ENCODE peak calls at places on chromosomes 13 and 19, in nine cellular contexts. One of them, this sample, is unnamed.

GRCh38 chr19:55206664-55207500 is 2.4 kb downstream of the PTPRH start:
- DNase-seq in neural crest cell: peak
- DNase-seq in NCI-H446: peak
- DNase-seq in ovary: peak
- DNase-seq in fibroblast of lung: peak
- DNase-seq in ELR: peak
- DNase-seq in SK-N-SH: peak
- DNase-seq in substantia nigra: peak
- DNase-seq in retinal pigment epithelial cell: peak
- DNase-seq in this sample: peak

GRCh38 chr13:113887700-113888201 is 23.9 kb upstream of the GAS6 start:
- DNase-seq in neural crest cell: no peak
- DNase-seq in NCI-H446: no peak
- DNase-seq in ovary: no peak
- DNase-seq in fibroblast of lung: peak
- DNase-seq in ELR: no peak
- DNase-seq in SK-N-SH: no peak
- DNase-seq in substantia nigra: no peak
- DNase-seq in retinal pigment epithelial cell: no peak
- DNase-seq in this sample: no peak

GRCh38 chr19:15788594-15789270 is 1.3 kb downstream of the OR10H5 start:
- DNase-seq in neural crest cell: no peak
- DNase-seq in NCI-H446: no peak
- DNase-seq in ovary: no peak
- DNase-seq in fibroblast of lung: no peak
- DNase-seq in ELR: no peak
- DNase-seq in SK-N-SH: no peak
- DNase-seq in substantia nigra: no peak
- DNase-seq in retinal pigment epithelial cell: no peak
- DNase-seq in this sample: no peak

GRCh38 chr19:47158879-47159509 is 28.4 kb downstream of the SAE1 start:
- DNase-seq in neural crest cell: no peak
- DNase-seq in NCI-H446: no peak
- DNase-seq in ovary: no peak
- DNase-seq in fibroblast of lung: peak
- DNase-seq in ELR: peak
- DNase-seq in SK-N-SH: no peak
- DNase-seq in substantia nigra: no peak
- DNase-seq in retinal pigment epithelial cell: no peak
- DNase-seq in this sample: no peak

GRCh38 chr19:10292206-10292788 is 2.5 kb downstream of the ICAM5 start:
- DNase-seq in neural crest cell: peak
- DNase-seq in NCI-H446: no peak
- DNase-seq in ovary: peak
- DNase-seq in fibroblast of lung: no peak
- DNase-seq in ELR: peak
- DNase-seq in SK-N-SH: peak
- DNase-seq in substantia nigra: peak
- DNase-seq in retinal pigment epithelial cell: no peak
- DNase-seq in this sample: peak

GRCh38 chr19:46755077-46755852 is 9.0 kb upstream of the STRN4 start:
- DNase-seq in neural crest cell: no peak
- DNase-seq in NCI-H446: no peak
- DNase-seq in ovary: no peak
- DNase-seq in fibroblast of lung: peak
- DNase-seq in ELR: peak
- DNase-seq in SK-N-SH: no peak
- DNase-seq in substantia nigra: no peak
- DNase-seq in retinal pigment epithelial cell: no peak
- DNase-seq in this sample: no peak

GRCh38 chr13:73519720-73520119 is 460.9 kb downstream of the KLF5 start:
- DNase-seq in neural crest cell: no peak
- DNase-seq in NCI-H446: no peak
- DNase-seq in ovary: no peak
- DNase-seq in fibroblast of lung: peak
- DNase-seq in ELR: no peak
- DNase-seq in SK-N-SH: no peak
- DNase-seq in substantia nigra: no peak
- DNase-seq in retinal pigment epithelial cell: no peak
- DNase-seq in this sample: no peak

GRCh38 chr13:89153941-89154340 is 1482.8 kb downstream of the SLITRK5 start:
- DNase-seq in neural crest cell: no peak
- DNase-seq in NCI-H446: no peak
- DNase-seq in ovary: no peak
- DNase-seq in fibroblast of lung: peak
- DNase-seq in ELR: peak
- DNase-seq in SK-N-SH: no peak
- DNase-seq in substantia nigra: no peak
- DNase-seq in retinal pigment epithelial cell: no peak
- DNase-seq in this sample: no peak

GRCh38 chr13:107202371-107203023 is 634.6 kb upstream of the ARGLU1 start:
- DNase-seq in neural crest cell: no peak
- DNase-seq in NCI-H446: no peak
- DNase-seq in ovary: no peak
- DNase-seq in fibroblast of lung: peak
- DNase-seq in ELR: no peak
- DNase-seq in SK-N-SH: no peak
- DNase-seq in substantia nigra: no peak
- DNase-seq in retinal pigment epithelial cell: no peak
- DNase-seq in this sample: no peak

GRCh38 chr13:31172535-31172934 is 10.8 kb upstream of the HSPH1 start:
- DNase-seq in neural crest cell: no peak
- DNase-seq in NCI-H446: no peak
- DNase-seq in ovary: no peak
- DNase-seq in fibroblast of lung: peak
- DNase-seq in ELR: peak
- DNase-seq in SK-N-SH: no peak
- DNase-seq in substantia nigra: no peak
- DNase-seq in retinal pigment epithelial cell: peak
- DNase-seq in this sample: no peak

GRCh38 chr19:46220038-46220615 is 9.4 kb upstream of the IGFL1 start:
- DNase-seq in neural crest cell: no peak
- DNase-seq in NCI-H446: no peak
- DNase-seq in ovary: no peak
- DNase-seq in fibroblast of lung: no peak
- DNase-seq in ELR: no peak
- DNase-seq in SK-N-SH: no peak
- DNase-seq in substantia nigra: no peak
- DNase-seq in retinal pigment epithelial cell: no peak
- DNase-seq in this sample: no peak

GRCh38 chr13:59047546-59047945 is 1116.2 kb downstream of the DIAPH3 start:
- DNase-seq in neural crest cell: no peak
- DNase-seq in NCI-H446: no peak
- DNase-seq in ovary: no peak
- DNase-seq in fibroblast of lung: peak
- DNase-seq in ELR: no peak
- DNase-seq in SK-N-SH: no peak
- DNase-seq in substantia nigra: no peak
- DNase-seq in retinal pigment epithelial cell: no peak
- DNase-seq in this sample: no peak

GRCh38 chr13:77113496-77113895 is 86.5 kb upstream of the FBXL3 start:
- DNase-seq in neural crest cell: no peak
- DNase-seq in NCI-H446: no peak
- DNase-seq in ovary: no peak
- DNase-seq in fibroblast of lung: peak
- DNase-seq in ELR: peak
- DNase-seq in SK-N-SH: no peak
- DNase-seq in substantia nigra: no peak
- DNase-seq in retinal pigment epithelial cell: no peak
- DNase-seq in this sample: no peak

GRCh38 chr13:60448907-60449510 is 52.0 kb downstream of the TDRD3 start:
- DNase-seq in neural crest cell: peak
- DNase-seq in NCI-H446: peak
- DNase-seq in ovary: no peak
- DNase-seq in fibroblast of lung: peak
- DNase-seq in ELR: peak
- DNase-seq in SK-N-SH: peak
- DNase-seq in substantia nigra: no peak
- DNase-seq in retinal pigment epithelial cell: peak
- DNase-seq in this sample: peak

GRCh38 chr19:13215572-13216380 is 65.6 kb downstream of the IER2 start:
- DNase-seq in neural crest cell: no peak
- DNase-seq in NCI-H446: no peak
- DNase-seq in ovary: no peak
- DNase-seq in fibroblast of lung: peak
- DNase-seq in ELR: peak
- DNase-seq in SK-N-SH: no peak
- DNase-seq in substantia nigra: no peak
- DNase-seq in retinal pigment epithelial cell: no peak
- DNase-seq in this sample: no peak

GRCh38 chr19:7337380-7338194 is 11.2 kb upstream of the ARHGEF18 start:
- DNase-seq in neural crest cell: no peak
- DNase-seq in NCI-H446: no peak
- DNase-seq in ovary: no peak
- DNase-seq in fibroblast of lung: no peak
- DNase-seq in ELR: no peak
- DNase-seq in SK-N-SH: no peak
- DNase-seq in substantia nigra: no peak
- DNase-seq in retinal pigment epithelial cell: no peak
- DNase-seq in this sample: no peak

GRCh38 chr13:48009298-48009697 is 8.2 kb upstream of the SUCLA2 start:
- DNase-seq in neural crest cell: no peak
- DNase-seq in NCI-H446: no peak
- DNase-seq in ovary: no peak
- DNase-seq in fibroblast of lung: peak
- DNase-seq in ELR: peak
- DNase-seq in SK-N-SH: no peak
- DNase-seq in substantia nigra: no peak
- DNase-seq in retinal pigment epithelial cell: no peak
- DNase-seq in this sample: no peak

GRCh38 chr13:44759222-44759721 is 183.1 kb upstream of the TSC22D1 start:
- DNase-seq in neural crest cell: no peak
- DNase-seq in NCI-H446: no peak
- DNase-seq in ovary: no peak
- DNase-seq in fibroblast of lung: peak
- DNase-seq in ELR: peak
- DNase-seq in SK-N-SH: no peak
- DNase-seq in substantia nigra: no peak
- DNase-seq in retinal pigment epithelial cell: no peak
- DNase-seq in this sample: no peak

GRCh38 chr19:55210120-55210493 is 806 bp upstream of the PTPRH start:
- DNase-seq in neural crest cell: no peak
- DNase-seq in NCI-H446: no peak
- DNase-seq in ovary: no peak
- DNase-seq in fibroblast of lung: peak
- DNase-seq in ELR: peak
- DNase-seq in SK-N-SH: no peak
- DNase-seq in substantia nigra: no peak
- DNase-seq in retinal pigment epithelial cell: peak
- DNase-seq in this sample: no peak

GRCh38 chr13:113357529-113357928 is 6.4 kb downstream of the GRTP1 start:
- DNase-seq in neural crest cell: no peak
- DNase-seq in NCI-H446: no peak
- DNase-seq in ovary: no peak
- DNase-seq in fibroblast of lung: peak
- DNase-seq in ELR: peak
- DNase-seq in SK-N-SH: no peak
- DNase-seq in substantia nigra: no peak
- DNase-seq in retinal pigment epithelial cell: peak
- DNase-seq in this sample: no peak

GRCh38 chr13:111210488-111210887 is 95.4 kb downstream of the ARHGEF7 start:
- DNase-seq in neural crest cell: no peak
- DNase-seq in NCI-H446: no peak
- DNase-seq in ovary: no peak
- DNase-seq in fibroblast of lung: peak
- DNase-seq in ELR: peak
- DNase-seq in SK-N-SH: no peak
- DNase-seq in substantia nigra: peak
- DNase-seq in retinal pigment epithelial cell: peak
- DNase-seq in this sample: no peak

GRCh38 chr13:32849369-32849768 is 166.9 kb upstream of the KL start:
- DNase-seq in neural crest cell: no peak
- DNase-seq in NCI-H446: no peak
- DNase-seq in ovary: no peak
- DNase-seq in fibroblast of lung: no peak
- DNase-seq in ELR: no peak
- DNase-seq in SK-N-SH: no peak
- DNase-seq in substantia nigra: no peak
- DNase-seq in retinal pigment epithelial cell: no peak
- DNase-seq in this sample: no peak

GRCh38 chr13:44236370-44236769 is 137.3 kb upstream of the SERP2 start:
- DNase-seq in neural crest cell: no peak
- DNase-seq in NCI-H446: no peak
- DNase-seq in ovary: no peak
- DNase-seq in fibroblast of lung: no peak
- DNase-seq in ELR: no peak
- DNase-seq in SK-N-SH: no peak
- DNase-seq in substantia nigra: no peak
- DNase-seq in retinal pigment epithelial cell: no peak
- DNase-seq in this sample: no peak

GRCh38 chr19:15463865-15464371 is 426 bp downstream of the RASAL3 start:
- DNase-seq in neural crest cell: no peak
- DNase-seq in NCI-H446: no peak
- DNase-seq in ovary: no peak
- DNase-seq in fibroblast of lung: no peak
- DNase-seq in ELR: no peak
- DNase-seq in SK-N-SH: no peak
- DNase-seq in substantia nigra: no peak
- DNase-seq in retinal pigment epithelial cell: no peak
- DNase-seq in this sample: no peak

GRCh38 chr13:112968380-112968909 is 569 bp upstream of the MCF2L start:
- DNase-seq in neural crest cell: no peak
- DNase-seq in NCI-H446: no peak
- DNase-seq in ovary: peak
- DNase-seq in fibroblast of lung: no peak
- DNase-seq in ELR: no peak
- DNase-seq in SK-N-SH: peak
- DNase-seq in substantia nigra: peak
- DNase-seq in retinal pigment epithelial cell: no peak
- DNase-seq in this sample: no peak

GRCh38 chr13:23570099-23570926 is at the start of gene TNFRSF19:
- DNase-seq in neural crest cell: peak
- DNase-seq in NCI-H446: no peak
- DNase-seq in ovary: no peak
- DNase-seq in fibroblast of lung: peak
- DNase-seq in ELR: peak
- DNase-seq in SK-N-SH: peak
- DNase-seq in substantia nigra: peak
- DNase-seq in retinal pigment epithelial cell: peak
- DNase-seq in this sample: peak

GRCh38 chr13:112713517-112714253 is 23.8 kb downstream of the ATP11A start:
- DNase-seq in neural crest cell: no peak
- DNase-seq in NCI-H446: no peak
- DNase-seq in ovary: peak
- DNase-seq in fibroblast of lung: no peak
- DNase-seq in ELR: no peak
- DNase-seq in SK-N-SH: peak
- DNase-seq in substantia nigra: no peak
- DNase-seq in retinal pigment epithelial cell: no peak
- DNase-seq in this sample: peak

GRCh38 chr13:93672996-93673395 is 446.4 kb downstream of the GPC6 start:
- DNase-seq in neural crest cell: no peak
- DNase-seq in NCI-H446: no peak
- DNase-seq in ovary: no peak
- DNase-seq in fibroblast of lung: no peak
- DNase-seq in ELR: no peak
- DNase-seq in SK-N-SH: no peak
- DNase-seq in substantia nigra: no peak
- DNase-seq in retinal pigment epithelial cell: no peak
- DNase-seq in this sample: no peak

GRCh38 chr13:33194820-33195692 is 90.5 kb downstream of the STARD13 start:
- DNase-seq in neural crest cell: no peak
- DNase-seq in NCI-H446: no peak
- DNase-seq in ovary: no peak
- DNase-seq in fibroblast of lung: peak
- DNase-seq in ELR: peak
- DNase-seq in SK-N-SH: peak
- DNase-seq in substantia nigra: no peak
- DNase-seq in retinal pigment epithelial cell: no peak
- DNase-seq in this sample: no peak

GRCh38 chr19:18526316-18526715 is 4.4 kb upstream of the ELL start:
- DNase-seq in neural crest cell: no peak
- DNase-seq in NCI-H446: no peak
- DNase-seq in ovary: no peak
- DNase-seq in fibroblast of lung: no peak
- DNase-seq in ELR: peak
- DNase-seq in SK-N-SH: no peak
- DNase-seq in substantia nigra: no peak
- DNase-seq in retinal pigment epithelial cell: no peak
- DNase-seq in this sample: no peak

GRCh38 chr13:29908411-29908810 is 58.0 kb upstream of the UBL3 start:
- DNase-seq in neural crest cell: no peak
- DNase-seq in NCI-H446: no peak
- DNase-seq in ovary: no peak
- DNase-seq in fibroblast of lung: peak
- DNase-seq in ELR: peak
- DNase-seq in SK-N-SH: no peak
- DNase-seq in substantia nigra: no peak
- DNase-seq in retinal pigment epithelial cell: no peak
- DNase-seq in this sample: no peak

This sample was measured in erythroblast.